ENCODE peak calls at places on chromosomes 12 and 14, in ten cellular contexts. A is neural crest cell; Z is cardiac fibroblast; K is SK-N-SH; T is lower lobe of right lung; I is adrenal gland; H is CD8-positive, alpha-beta T cell; M is tibial artery; Y is cardiac muscle cell; F is HCT116. L is an unnamed sample.

GRCh38 chr14:21123429-21123828 is 22.6 kb downstream of the TMEM253 start:
- DNase-seq in A (no peak), Z (no peak), K (no peak), T (no peak), I (no peak), H (no peak), M (no peak), Y (no peak), F (no peak), L (no peak)

GRCh38 chr12:46395308-46395707 is 22.7 kb upstream of the SLC38A2 start:
- DNase-seq in A (no peak), Z (no peak), K (no peak), T (no peak), I (no peak), H (no peak), M (no peak), Y (no peak), F (no peak), L (no peak)

GRCh38 chr12:132465269-132466190 is 24.4 kb upstream of the FBRSL1 start:
- DNase-seq in A (no peak), Z (no peak), K (no peak), T (no peak), I (no peak), H (no peak), M (peak), Y (no peak), F (no peak), L (no peak)

GRCh38 chr14:32492482-32492881 is 163.4 kb downstream of the AKAP6 start:
- DNase-seq in A (no peak), Z (no peak), K (no peak), T (no peak), I (no peak), H (no peak), M (no peak), Y (no peak), F (no peak), L (no peak)

GRCh38 chr14:62126885-62127478 is 364.8 kb downstream of the SNAPC1 start:
- DNase-seq in A (no peak), Z (peak), K (peak), T (no peak), I (no peak), H (no peak), M (no peak), Y (peak), F (peak), L (no peak)

GRCh38 chr12:92550661-92551060 is 152.1 kb upstream of the PLEKHG7 start:
- DNase-seq in A (no peak), Z (no peak), K (no peak), T (no peak), I (no peak), H (no peak), M (no peak), Y (no peak), F (no peak), L (no peak)

GRCh38 chr14:34201909-34202622 is 251.2 kb upstream of the EGLN3 start:
- DNase-seq in A (no peak), Z (no peak), K (no peak), T (no peak), I (no peak), H (no peak), M (no peak), Y (no peak), F (no peak), L (no peak)

GRCh38 chr14:96229315-96229714 is 24.7 kb downstream of the BDKRB2 start:
- DNase-seq in A (no peak), Z (no peak), K (no peak), T (no peak), I (no peak), H (no peak), M (no peak), Y (peak), F (no peak), L (no peak)

GRCh38 chr12:12476836-12477531 is 85.7 kb downstream of the DUSP16 start:
- DNase-seq in A (no peak), Z (no peak), K (no peak), T (no peak), I (no peak), H (no peak), M (no peak), Y (no peak), F (no peak), L (no peak)

GRCh38 chr14:96038558-96038919 is 623 bp upstream of the C14orf132 start:
- DNase-seq in A (no peak), Z (no peak), K (no peak), T (no peak), I (no peak), H (no peak), M (no peak), Y (no peak), F (peak), L (no peak)

GRCh38 chr12:79973774-79974173 is 38.9 kb upstream of the PPP1R12A start:
- DNase-seq in A (no peak), Z (no peak), K (no peak), T (no peak), I (no peak), H (no peak), M (no peak), Y (no peak), F (no peak), L (no peak)

GRCh38 chr12:130952545-130952954 is 1.2 kb upstream of the ADGRD1 start:
- DNase-seq in A (no peak), Z (no peak), K (peak), T (no peak), I (no peak), H (no peak), M (no peak), Y (no peak), F (no peak), L (no peak)

GRCh38 chr14:50677527-50678063 is 9.5 kb upstream of the SAV1 start:
- DNase-seq in A (no peak), Z (peak), K (no peak), T (no peak), I (no peak), H (no peak), M (no peak), Y (peak), F (peak), L (no peak)

GRCh38 chr14:49892301-49892635 is 614 bp upstream of the ARF6 start:
- DNase-seq in A (no peak), Z (peak), K (peak), T (no peak), I (peak), H (peak), M (peak), Y (peak), F (no peak), L (no peak)

DNA sequence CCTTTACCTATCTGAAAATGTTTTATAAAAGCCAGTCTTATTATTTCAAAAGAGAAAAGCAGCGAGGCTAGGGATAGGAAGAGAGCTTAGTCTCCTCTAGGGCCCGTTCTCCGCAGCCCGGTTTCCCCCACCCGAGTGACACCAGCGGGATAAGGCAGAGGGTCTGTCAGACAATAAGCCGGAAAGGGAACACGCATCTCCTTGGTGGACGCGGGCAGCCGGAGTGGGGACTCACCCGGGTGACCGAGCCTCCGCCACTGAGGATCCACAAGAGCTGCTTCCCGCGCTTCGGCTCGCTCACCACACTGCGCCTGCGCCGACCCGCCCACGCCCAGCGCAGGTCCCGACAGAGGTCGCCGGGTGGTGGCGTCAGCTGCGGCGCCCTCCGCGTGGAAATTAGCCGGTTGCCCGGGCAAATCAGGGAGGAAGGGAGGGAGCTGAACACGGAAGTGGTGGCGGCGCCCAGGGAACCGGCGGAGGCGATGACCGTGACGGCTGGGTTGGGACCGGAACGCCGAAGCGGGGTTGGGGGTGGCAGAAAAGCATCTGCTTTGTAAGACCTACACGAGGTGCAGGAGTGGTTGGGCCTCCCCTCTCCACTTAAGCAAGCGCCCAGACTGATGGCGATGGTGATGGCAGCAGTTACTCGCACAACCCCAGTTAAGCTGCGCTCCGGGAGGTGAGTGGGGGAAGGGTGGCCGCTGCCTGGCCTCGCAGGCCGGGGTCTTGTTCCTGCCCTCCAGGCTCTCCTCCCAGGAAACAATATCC is at the start of the genes SOCS4 and WDHD1:
- DNase-seq in A (peak), Z (peak), K (peak), T (peak), I (peak), H (peak), M (peak), Y (peak), F (peak), L (peak)
- TF ChIP-seq CTCF in A (no peak), Z (no peak), K (no peak), T (peak), I (peak), H (no peak), M (peak), Y (no peak), F (no peak), L (no peak)

GRCh38 chr12:43285248-43285647 is 266.8 kb downstream of the ADAMTS20 start:
- DNase-seq in A (no peak), Z (peak), K (no peak), T (no peak), I (no peak), H (no peak), M (no peak), Y (peak), F (no peak), L (no peak)

GRCh38 chr12:43284441-43284840 is 267.6 kb downstream of the ADAMTS20 start:
- DNase-seq in A (no peak), Z (peak), K (no peak), T (no peak), I (no peak), H (no peak), M (no peak), Y (peak), F (no peak), L (no peak)

GRCh38 chr12:43283206-43283605 is 268.8 kb downstream of the ADAMTS20 start:
- DNase-seq in A (no peak), Z (peak), K (no peak), T (no peak), I (no peak), H (no peak), M (no peak), Y (no peak), F (no peak), L (no peak)

GRCh38 chr12:43281563-43281962 is 270.4 kb downstream of the ADAMTS20 start:
- DNase-seq in A (no peak), Z (no peak), K (peak), T (no peak), I (no peak), H (no peak), M (no peak), Y (no peak), F (no peak), L (no peak)

GRCh38 chr12:43282106-43282505 is 269.9 kb downstream of the ADAMTS20 start:
- DNase-seq in A (no peak), Z (peak), K (peak), T (no peak), I (no peak), H (no peak), M (no peak), Y (peak), F (peak), L (no peak)
- TF ChIP-seq CTCF in A (peak), Z (no peak), K (peak), T (peak), I (peak), H (no peak), M (peak), Y (peak), F (peak), L (no peak)

DNA sequence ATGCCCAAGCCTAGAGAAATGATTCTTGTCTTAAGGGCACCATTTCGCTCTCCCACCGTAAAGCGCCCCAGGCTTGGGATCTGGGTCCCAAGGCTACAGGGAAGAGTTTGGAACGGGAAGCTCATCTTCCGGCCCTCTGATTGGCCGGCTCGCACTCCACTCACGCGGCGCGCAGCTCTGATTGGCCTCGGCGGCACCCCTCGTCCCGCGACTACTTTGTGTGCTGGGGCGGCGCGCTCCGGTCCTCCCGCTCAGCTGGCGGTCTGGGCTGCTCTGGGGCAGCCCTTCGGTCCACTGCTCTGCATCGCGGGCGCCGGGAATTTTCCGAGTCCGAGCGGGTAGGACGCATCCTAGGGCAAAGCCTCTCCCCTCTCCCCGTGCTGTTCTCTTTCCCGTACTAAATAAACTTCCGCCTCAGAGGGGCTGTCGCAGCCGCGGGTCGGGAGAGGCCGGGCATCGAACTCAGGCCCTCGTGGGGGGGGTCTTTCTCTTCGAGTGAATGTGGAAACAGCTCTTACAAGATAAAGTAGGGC is 808 bp upstream of the FUT8 start:
- DNase-seq in A (peak), Z (peak), K (peak), T (peak), I (peak), H (peak), M (peak), Y (peak), F (peak), L (peak)
- TF ChIP-seq CTCF in A (no peak), Z (no peak), K (no peak), T (no peak), I (no peak), H (no peak), M (no peak), Y (no peak), F (no peak), L (no peak)

GRCh38 chr12:90631581-90631980 is 323.4 kb downstream of the CCER1 start:
- DNase-seq in A (no peak), Z (peak), K (no peak), T (no peak), I (no peak), H (no peak), M (no peak), Y (peak), F (no peak), L (no peak)

GRCh38 chr12:90628213-90628612 is 326.8 kb downstream of the CCER1 start:
- DNase-seq in A (no peak), Z (no peak), K (no peak), T (no peak), I (no peak), H (no peak), M (no peak), Y (no peak), F (no peak), L (no peak)

GRCh38 chr12:90627180-90627896 is 327.6 kb downstream of the CCER1 start:
- DNase-seq in A (no peak), Z (peak), K (no peak), T (no peak), I (no peak), H (no peak), M (no peak), Y (no peak), F (no peak), L (no peak)

GRCh38 chr12:90630006-90630405 is 325.0 kb downstream of the CCER1 start:
- DNase-seq in A (no peak), Z (no peak), K (peak), T (no peak), I (no peak), H (no peak), M (no peak), Y (peak), F (no peak), L (no peak)
- TF ChIP-seq CTCF in A (no peak), Z (no peak), K (no peak), T (no peak), I (no peak), H (no peak), M (no peak), Y (no peak), F (no peak), L (no peak)

GRCh38 chr14:91140672-91141071 is 26.8 kb downstream of the DGLUCY start:
- DNase-seq in A (no peak), Z (peak), K (peak), T (no peak), I (no peak), H (no peak), M (no peak), Y (peak), F (peak), L (no peak)

GRCh38 chr14:91138511-91139359 is 24.9 kb downstream of the DGLUCY start:
- DNase-seq in A (no peak), Z (peak), K (no peak), T (no peak), I (no peak), H (peak), M (no peak), Y (peak), F (no peak), L (no peak)

GRCh38 chr14:91142214-91142668 is 28.4 kb downstream of the DGLUCY start:
- DNase-seq in A (no peak), Z (no peak), K (no peak), T (no peak), I (no peak), H (no peak), M (no peak), Y (no peak), F (no peak), L (no peak)

GRCh38 chr14:91143862-91144261 is 30.0 kb downstream of the DGLUCY start:
- DNase-seq in A (no peak), Z (peak), K (no peak), T (peak), I (no peak), H (no peak), M (peak), Y (no peak), F (no peak), L (no peak)

DNA sequence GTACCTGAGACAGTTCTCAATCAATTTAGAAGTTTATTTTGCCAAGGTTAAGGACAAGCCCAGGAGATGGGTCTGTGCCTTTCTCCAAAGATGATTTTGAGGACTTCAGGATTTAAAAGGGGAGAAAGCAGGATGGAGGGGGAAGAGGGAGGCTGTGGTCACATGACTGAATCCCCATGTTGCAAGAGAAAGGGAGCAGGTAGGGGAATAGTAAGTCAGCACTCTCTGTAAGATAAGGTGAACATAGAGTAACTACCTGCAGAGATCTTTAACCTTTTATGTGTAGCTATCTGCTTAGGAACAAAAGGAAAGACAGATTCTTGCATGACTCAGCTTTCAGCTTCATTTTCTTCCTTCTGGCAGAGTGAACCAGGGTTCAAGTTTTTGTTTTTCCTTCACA is 25.9 kb downstream of the DGLUCY start:
- DNase-seq in A (no peak), Z (no peak), K (no peak), T (no peak), I (no peak), H (no peak), M (no peak), Y (no peak), F (no peak), L (no peak)
- TF ChIP-seq CTCF in A (no peak), Z (no peak), K (no peak), T (no peak), I (no peak), H (no peak), M (no peak), Y (no peak), F (no peak), L (no peak)

GRCh38 chr12:11026118-11026517 is 3.7 kb upstream of the TAS2R19 start:
- DNase-seq in A (no peak), Z (no peak), K (no peak), T (no peak), I (no peak), H (no peak), M (no peak), Y (no peak), F (no peak), L (no peak)
- TF ChIP-seq CTCF in A (no peak), Z (peak), K (no peak), T (no peak), I (no peak), H (no peak), M (no peak), Y (peak), F (no peak), L (no peak)

GRCh38 chr12:122137229-122137628 is 36.8 kb downstream of the IL31 start:
- DNase-seq in A (no peak), Z (no peak), K (no peak), T (no peak), I (no peak), H (no peak), M (no peak), Y (no peak), F (no peak), L (no peak)
- TF ChIP-seq CTCF in A (peak), Z (peak), K (peak), T (no peak), I (no peak), H (no peak), M (no peak), Y (peak), F (no peak), L (no peak)

DNA sequence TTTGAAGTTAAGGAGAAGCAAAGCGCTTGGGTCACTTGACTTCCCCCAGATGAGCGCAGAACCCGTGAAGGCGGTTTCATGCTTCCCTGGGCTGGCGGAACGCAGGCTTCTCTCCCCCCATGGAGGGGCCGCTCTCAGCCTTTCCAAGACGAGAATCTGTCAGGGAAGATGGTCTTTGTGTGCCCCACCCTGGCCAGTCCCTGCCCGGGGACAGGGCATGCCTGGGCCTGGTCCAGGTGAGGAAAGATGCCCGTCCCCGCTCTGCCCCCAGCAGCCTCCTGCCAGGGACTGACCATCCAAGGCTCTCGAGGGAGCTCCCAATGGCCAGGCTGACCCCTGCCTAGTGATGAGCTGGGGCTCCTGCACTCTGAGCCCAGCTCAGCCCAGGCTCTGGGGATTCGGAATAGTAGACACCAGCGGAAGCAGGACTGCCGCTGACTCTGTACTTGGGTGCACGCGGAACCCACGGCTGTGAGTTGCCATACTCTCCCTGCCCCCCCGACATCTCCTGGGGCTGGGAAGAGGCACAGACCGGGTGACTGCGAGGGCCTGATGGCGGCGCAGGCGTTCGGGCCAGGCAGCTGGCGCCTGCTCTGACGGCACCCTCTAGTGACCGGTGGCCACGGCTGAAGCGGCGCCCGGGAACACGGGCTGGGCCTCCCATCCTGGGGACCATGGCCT is 142.2 kb upstream of the FKBP4 start:
- DNase-seq in A (no peak), Z (no peak), K (peak), T (no peak), I (peak), H (no peak), M (peak), Y (no peak), F (no peak), L (no peak)
- TF ChIP-seq CTCF in A (no peak), Z (no peak), K (peak), T (no peak), I (no peak), H (no peak), M (no peak), Y (no peak), F (peak), L (no peak)

GRCh38 chr14:104293851-104294627 is 155.7 kb downstream of the KIF26A start:
- DNase-seq in A (no peak), Z (no peak), K (no peak), T (peak), I (peak), H (no peak), M (peak), Y (no peak), F (no peak), L (no peak)
- TF ChIP-seq CTCF in A (peak), Z (no peak), K (peak), T (peak), I (peak), H (no peak), M (no peak), Y (peak), F (peak), L (no peak)